ENCODE peak calls at places on chromosomes 6 and 20, in nine cellular contexts. One of them, this sample, is unnamed.

GRCh38 chr6:107246972-107247615 is 131.8 kb upstream of the BEND3 start:
- DNase-seq in bronchial epithelial cell: peak
- DNase-seq in HEK293T: no peak
- DNase-seq in T-cell: no peak
- DNase-seq in left cardiac atrium: no peak
- DNase-seq in ACHN: no peak
- DNase-seq in SHP77 treated with DMSO at 0.1 percent for 48 hours: no peak
- DNase-seq in hypothalamus: no peak
- DNase-seq in anterior cingulate cortex: no peak
- DNase-seq in this sample: no peak

GRCh38 chr20:25223179-25223661 is 24.7 kb upstream of the PYGB start:
- DNase-seq in anterior cingulate cortex: no peak
- DNase-seq in T-cell: no peak
- DNase-seq in left cardiac atrium: no peak
- DNase-seq in hypothalamus: no peak
- DNase-seq in SHP77 treated with DMSO at 0.1 percent for 48 hours: no peak
- DNase-seq in bronchial epithelial cell: peak
- DNase-seq in ACHN: peak
- DNase-seq in HEK293T: peak
- DNase-seq in this sample: peak

GRCh38 chr6:87366428-87366827 is 21.8 kb downstream of the C6orf163 start:
- DNase-seq in hypothalamus: no peak
- DNase-seq in ACHN: no peak
- DNase-seq in T-cell: no peak
- DNase-seq in anterior cingulate cortex: no peak
- DNase-seq in bronchial epithelial cell: peak
- DNase-seq in SHP77 treated with DMSO at 0.1 percent for 48 hours: no peak
- DNase-seq in left cardiac atrium: no peak
- DNase-seq in HEK293T: no peak
- DNase-seq in this sample: no peak

GRCh38 chr6:159980474-159980873 is 11.6 kb downstream of the IGF2R start:
- DNase-seq in HEK293T: no peak
- DNase-seq in ACHN: no peak
- DNase-seq in SHP77 treated with DMSO at 0.1 percent for 48 hours: no peak
- DNase-seq in T-cell: no peak
- DNase-seq in anterior cingulate cortex: no peak
- DNase-seq in left cardiac atrium: no peak
- DNase-seq in bronchial epithelial cell: no peak
- DNase-seq in hypothalamus: no peak
- DNase-seq in this sample: no peak

GRCh38 chr6:157376706-157377230 is 4.2 kb upstream of the ZDHHC14 start:
- DNase-seq in ACHN: no peak
- DNase-seq in T-cell: no peak
- DNase-seq in bronchial epithelial cell: no peak
- DNase-seq in anterior cingulate cortex: no peak
- DNase-seq in left cardiac atrium: no peak
- DNase-seq in HEK293T: no peak
- DNase-seq in SHP77 treated with DMSO at 0.1 percent for 48 hours: peak
- DNase-seq in hypothalamus: no peak
- DNase-seq in this sample: no peak

GRCh38 chr20:22688485-22688884 is 104.1 kb upstream of the FOXA2 start:
- DNase-seq in HEK293T: no peak
- DNase-seq in bronchial epithelial cell: peak
- DNase-seq in left cardiac atrium: no peak
- DNase-seq in hypothalamus: no peak
- DNase-seq in SHP77 treated with DMSO at 0.1 percent for 48 hours: no peak
- DNase-seq in ACHN: no peak
- DNase-seq in anterior cingulate cortex: no peak
- DNase-seq in T-cell: no peak
- DNase-seq in this sample: no peak

GRCh38 chr6:100452998-100453397 is 11.7 kb downstream of the SIM1 start:
- DNase-seq in HEK293T: no peak
- DNase-seq in hypothalamus: no peak
- DNase-seq in left cardiac atrium: no peak
- DNase-seq in T-cell: no peak
- DNase-seq in ACHN: no peak
- DNase-seq in anterior cingulate cortex: no peak
- DNase-seq in SHP77 treated with DMSO at 0.1 percent for 48 hours: no peak
- DNase-seq in bronchial epithelial cell: no peak
- DNase-seq in this sample: no peak

GRCh38 chr6:110355031-110355430 is 3.1 kb downstream of the METTL24 start:
- DNase-seq in SHP77 treated with DMSO at 0.1 percent for 48 hours: no peak
- DNase-seq in bronchial epithelial cell: peak
- DNase-seq in anterior cingulate cortex: no peak
- DNase-seq in left cardiac atrium: no peak
- DNase-seq in ACHN: no peak
- DNase-seq in hypothalamus: no peak
- DNase-seq in T-cell: no peak
- DNase-seq in HEK293T: no peak
- DNase-seq in this sample: no peak

GRCh38 chr6:79461205-79461604 is 76.0 kb downstream of the LCA5 start:
- DNase-seq in anterior cingulate cortex: no peak
- DNase-seq in hypothalamus: no peak
- DNase-seq in bronchial epithelial cell: no peak
- DNase-seq in left cardiac atrium: no peak
- DNase-seq in SHP77 treated with DMSO at 0.1 percent for 48 hours: no peak
- DNase-seq in HEK293T: no peak
- DNase-seq in ACHN: no peak
- DNase-seq in T-cell: no peak
- DNase-seq in this sample: no peak

GRCh38 chr20:10987651-10988383 is 314.0 kb upstream of the JAG1 start:
- DNase-seq in bronchial epithelial cell: peak
- DNase-seq in HEK293T: no peak
- DNase-seq in left cardiac atrium: no peak
- DNase-seq in T-cell: no peak
- DNase-seq in SHP77 treated with DMSO at 0.1 percent for 48 hours: no peak
- DNase-seq in hypothalamus: no peak
- DNase-seq in ACHN: no peak
- DNase-seq in anterior cingulate cortex: no peak
- DNase-seq in this sample: no peak

This sample was measured in A549.